ENCODE peak calls at places on chromosomes 11 and 22, in five cellular contexts. Z is HepG2, E is upper lobe of left lung, J is K562, L is GM12878. X is an unnamed sample.

GRCh38 chr22:24141586-24141985 is 39.7 kb upstream of the SUSD2 start:
- ATAC-seq in Z (no peak), E (no peak), J (no peak), L (peak), X (no peak)

GRCh38 chr11:118281284-118281683 is 17.2 kb upstream of the MPZL2 start:
- ATAC-seq in Z (no peak), E (no peak), J (no peak), L (peak), X (no peak)

GRCh38 chr11:12110201-12110713 is at the start of gene MICAL2:
- ATAC-seq in Z (peak), E (peak), J (peak), L (peak), X (peak)

GRCh38 chr11:4048340-4048739 is 46.3 kb upstream of the RRM1 start:
- ATAC-seq in Z (no peak), E (no peak), J (no peak), L (no peak), X (no peak)

GRCh38 chr11:85809191-85809590 is 1.8 kb downstream of the SYTL2 start:
- ATAC-seq in Z (no peak), E (no peak), J (peak), L (peak), X (no peak)

GRCh38 chr11:109423114-109423859 is 1.3 kb downstream of the C11orf87 start:
- ATAC-seq in Z (peak), E (peak), J (no peak), L (no peak), X (no peak)

GRCh38 chr11:102359372-102359771 is 12.4 kb downstream of the BIRC2 start:
- ATAC-seq in Z (no peak), E (no peak), J (no peak), L (no peak), X (no peak)

GRCh38 chr11:76424891-76425290 is 19.9 kb upstream of the EMSY start:
- ATAC-seq in Z (no peak), E (no peak), J (no peak), L (peak), X (no peak)

GRCh38 chr22:37032134-37032534 is 12.6 kb downstream of the MPST start:
- ATAC-seq in Z (no peak), E (peak), J (no peak), L (no peak), X (no peak)

GRCh38 chr22:26573026-26573662 is 16.8 kb downstream of the TPST2 start:
- ATAC-seq in Z (no peak), E (peak), J (peak), L (no peak), X (peak)

GRCh38 chr22:18088825-18089568 is 11.2 kb downstream of the PEX26 start:
- ATAC-seq in Z (no peak), E (no peak), J (no peak), L (peak), X (no peak)

GRCh38 chr11:4467811-4468606 is 14.4 kb upstream of the OR52K1 start:
- ATAC-seq in Z (no peak), E (peak), J (no peak), L (no peak), X (no peak)

GRCh38 chr11:12157241-12157661 is 46.9 kb downstream of the MICAL2 start:
- ATAC-seq in Z (no peak), E (no peak), J (no peak), L (no peak), X (no peak)

DNA sequence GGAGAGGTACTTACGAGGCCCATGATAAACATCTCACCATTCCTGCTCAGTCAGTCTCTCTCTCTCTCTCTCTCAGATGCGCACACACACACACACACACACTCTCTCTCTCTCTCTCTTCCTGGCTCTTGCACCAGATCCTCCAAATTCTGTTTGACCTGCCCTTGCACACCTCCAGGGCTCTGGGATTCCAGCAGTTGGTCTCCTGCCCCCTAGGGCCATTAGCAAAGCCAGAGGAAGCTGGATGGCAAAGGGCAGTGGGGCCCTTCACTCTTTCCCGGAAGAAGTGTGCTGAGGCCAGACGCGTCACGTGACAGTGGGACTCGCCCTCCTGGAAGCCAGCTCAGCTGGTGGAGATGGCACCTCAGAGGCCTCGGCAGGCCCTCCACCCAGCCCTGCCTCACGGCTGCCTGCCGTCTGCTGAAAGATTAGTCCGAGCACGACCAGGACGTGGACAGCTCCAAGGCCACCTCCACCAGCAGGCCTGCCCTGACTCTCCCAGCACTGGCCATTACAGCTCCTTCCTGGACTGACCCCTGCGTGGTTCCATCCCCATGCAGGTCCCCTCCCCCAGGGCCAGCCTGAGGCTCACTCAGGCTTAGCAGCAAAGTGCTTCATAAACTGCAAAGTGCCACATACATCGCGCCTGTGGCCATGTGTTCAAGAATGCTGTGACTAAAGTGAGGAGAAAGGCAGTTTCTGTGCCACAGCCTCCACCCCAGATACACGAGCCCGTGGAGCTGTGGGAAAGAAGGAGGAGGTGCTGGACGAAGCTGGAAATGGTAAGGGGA is 3.7 kb downstream of the PDGFB start:
- ATAC-seq in Z (peak), E (no peak), J (peak), L (no peak), X (peak)
- TF ChIP-seq POLR2AphosphoS5 in Z (peak), E (peak), J (no peak), L (no peak), X (peak)

GRCh38 chr22:42052765-42053164 is 17.8 kb downstream of the NAGA start:
- ATAC-seq in Z (no peak), E (no peak), J (no peak), L (peak), X (no peak)

GRCh38 chr22:42050641-42051040 is 20.0 kb downstream of the NAGA start:
- ATAC-seq in Z (no peak), E (no peak), J (no peak), L (no peak), X (no peak)
- TF ChIP-seq EP300 in Z (no peak), E (no peak), J (no peak), L (no peak), X (no peak)

DNA sequence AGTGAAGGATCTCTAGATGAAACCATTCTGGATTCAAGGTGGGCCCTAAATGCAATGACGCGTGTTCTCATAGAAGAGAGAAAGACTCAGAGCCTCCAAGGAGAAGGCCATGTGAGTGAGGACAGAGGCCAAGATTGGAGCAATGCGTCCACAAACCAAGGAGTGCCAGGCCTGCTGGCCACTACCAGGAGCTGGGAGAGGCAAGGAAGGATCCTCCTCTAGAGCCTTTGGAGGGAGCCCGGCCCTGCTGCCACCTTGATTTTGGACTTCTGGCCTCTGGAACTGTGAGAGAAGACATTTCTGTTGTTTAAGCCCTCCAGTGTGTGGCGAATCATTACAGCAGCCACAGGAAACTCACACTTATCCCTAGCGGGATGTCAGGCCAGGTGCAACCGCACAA is 52.7 kb upstream of the SHANK2 start:
- ATAC-seq in Z (no peak), E (no peak), J (no peak), L (no peak), X (no peak)
- TF ChIP-seq POLR2A in Z (no peak), E (no peak), J (no peak), L (no peak), X (no peak)

GRCh38 chr11:29306527-29306926 is 710.3 kb downstream of the KCNA4 start:
- ATAC-seq in Z (no peak), E (no peak), J (no peak), L (no peak), X (no peak)
- TF ChIP-seq POLR2AphosphoS5 in Z (no peak), E (no peak), J (no peak), L (no peak), X (no peak)

GRCh38 chr11:120748485-120748814 is 236.9 kb downstream of the GRIK4 start:
- ATAC-seq in Z (no peak), E (no peak), J (no peak), L (no peak), X (no peak)

GRCh38 chr11:120746395-120746794 is 234.8 kb downstream of the GRIK4 start:
- ATAC-seq in Z (no peak), E (no peak), J (no peak), L (no peak), X (no peak)

GRCh38 chr11:120747801-120748484 is 236.4 kb downstream of the GRIK4 start:
- ATAC-seq in Z (no peak), E (no peak), J (no peak), L (no peak), X (no peak)

GRCh38 chr11:120749389-120749788 is 237.8 kb downstream of the GRIK4 start:
- ATAC-seq in Z (no peak), E (no peak), J (no peak), L (no peak), X (no peak)

DNA sequence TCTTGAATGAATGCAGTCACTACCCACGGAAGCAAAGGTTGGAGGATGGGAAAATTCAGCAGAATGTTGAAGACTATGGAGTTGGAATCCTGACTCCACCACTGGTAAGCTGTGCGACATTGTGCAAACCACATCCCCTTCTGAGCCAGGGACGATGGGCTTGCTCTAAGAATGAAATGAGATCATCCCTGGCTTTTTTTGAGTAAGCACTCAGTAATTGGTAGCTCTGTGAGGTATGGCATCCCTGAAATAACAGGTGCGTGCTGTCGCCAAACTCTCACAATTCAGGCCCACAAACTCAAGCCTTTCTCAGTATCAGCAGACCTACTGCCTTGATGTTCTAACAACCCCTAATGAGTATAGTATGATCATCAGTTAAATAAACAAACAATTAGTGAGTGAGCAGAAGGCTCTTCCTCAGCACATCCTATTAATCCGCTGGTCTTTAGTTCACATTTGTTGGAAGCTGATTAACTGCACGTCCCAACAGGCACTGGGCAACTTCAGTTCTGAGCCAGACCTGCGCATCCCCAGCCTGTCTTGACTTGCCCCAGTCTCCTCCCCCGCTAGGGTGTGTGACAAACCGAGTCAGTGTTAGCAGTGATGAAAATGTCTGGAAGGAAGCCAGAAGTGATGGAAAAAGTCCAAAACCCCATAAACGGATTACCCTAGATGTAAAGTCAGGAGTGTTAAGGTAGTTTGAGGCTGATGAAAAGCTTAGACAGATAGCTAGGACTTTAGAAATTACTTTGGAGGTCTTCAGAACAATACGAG is 235.5 kb downstream of the GRIK4 start:
- ATAC-seq in Z (no peak), E (no peak), J (no peak), L (peak), X (no peak)
- TF ChIP-seq EP300 in Z (no peak), E (no peak), J (no peak), L (no peak), X (no peak)

GRCh38 chr11:57322881-57323467 is 1.8 kb downstream of the TNKS1BP1 start:
- ATAC-seq in Z (no peak), E (no peak), J (no peak), L (no peak), X (no peak)

GRCh38 chr11:57323503-57324153 is 1.1 kb downstream of the TNKS1BP1 start:
- ATAC-seq in Z (no peak), E (no peak), J (no peak), L (no peak), X (no peak)

GRCh38 chr11:57321388-57321995 is 3.3 kb downstream of the TNKS1BP1 start:
- ATAC-seq in Z (no peak), E (no peak), J (no peak), L (no peak), X (no peak)

GRCh38 chr11:57320719-57321387 is 3.9 kb downstream of the TNKS1BP1 start:
- ATAC-seq in Z (peak), E (no peak), J (no peak), L (no peak), X (no peak)

GRCh38 chr11:57321996-57322880 is 2.5 kb downstream of the TNKS1BP1 start:
- ATAC-seq in Z (peak), E (peak), J (peak), L (peak), X (peak)
- TF ChIP-seq POLR2A in Z (no peak), E (peak), J (no peak), L (no peak), X (peak)

GRCh38 chr11:29279716-29280115 is 737.1 kb downstream of the KCNA4 start:
- ATAC-seq in Z (no peak), E (no peak), J (no peak), L (peak), X (no peak)

GRCh38 chr11:29280452-29280851 is 736.4 kb downstream of the KCNA4 start:
- ATAC-seq in Z (no peak), E (no peak), J (no peak), L (peak), X (no peak)

GRCh38 chr11:29282088-29282487 is 734.7 kb downstream of the KCNA4 start:
- ATAC-seq in Z (peak), E (no peak), J (no peak), L (peak), X (no peak)
- TF ChIP-seq POLR2AphosphoS5 in Z (no peak), E (no peak), J (no peak), L (no peak), X (no peak)

GRCh38 chr22:35973388-35973787 is 55.2 kb downstream of the RBFOX2 start:
- ATAC-seq in Z (no peak), E (no peak), J (no peak), L (no peak), X (no peak)

GRCh38 chr22:35972559-35972958 is 56.1 kb downstream of the RBFOX2 start:
- ATAC-seq in Z (no peak), E (no peak), J (no peak), L (no peak), X (no peak)

GRCh38 chr22:35967046-35967397 is 61.6 kb downstream of the RBFOX2 start:
- ATAC-seq in Z (no peak), E (no peak), J (no peak), L (no peak), X (no peak)

GRCh38 chr22:35970601-35971417 is 57.8 kb downstream of the RBFOX2 start:
- ATAC-seq in Z (no peak), E (no peak), J (no peak), L (no peak), X (no peak)

GRCh38 chr22:35971418-35972119 is 57.1 kb downstream of the RBFOX2 start:
- ATAC-seq in Z (peak), E (no peak), J (no peak), L (no peak), X (no peak)
- TF ChIP-seq EP300 in Z (no peak), E (no peak), J (no peak), L (no peak), X (no peak)